ENCODE peak calls at places on chromosome X, in five cellular contexts. X is lung; T is left lung; Q is CD8-positive, alpha-beta T cell; N is heart left ventricle. P is an unnamed sample.

GRCh38 chrX:154529206-154529612 is 13.2 kb upstream of the FAM3A start:
- ATAC-seq in X (no peak), T (no peak), Q (no peak), N (no peak), P (no peak)

GRCh38 chrX:23855569-23855968 is 52.2 kb downstream of the APOO start:
- ATAC-seq in X (no peak), T (no peak), Q (no peak), N (peak; percentile 87), P (no peak)

GRCh38 chrX:22730542-22730941 is 269.2 kb upstream of the DDX53 start:
- ATAC-seq in X (no peak), T (no peak), Q (no peak), N (no peak), P (no peak)

GRCh38 chrX:88612870-88613329 is 134.1 kb upstream of the CPXCR1 start:
- ATAC-seq in X (no peak), T (no peak), Q (no peak), N (no peak), P (no peak)

GRCh38 chrX:7904557-7904956 is 22.7 kb downstream of the PNPLA4 start:
- ATAC-seq in X (no peak), T (no peak), Q (no peak), N (no peak), P (no peak)

GRCh38 chrX:69107231-69107739 is 58.0 kb downstream of the PJA1 start:
- ATAC-seq in X (peak; percentile 42), T (peak; percentile 67), Q (no peak), N (no peak), P (no peak)

GRCh38 chrX:45007598-45007997 is 134.6 kb downstream of the KDM6A start:
- ATAC-seq in X (no peak), T (no peak), Q (no peak), N (no peak), P (no peak)

GRCh38 chrX:66163849-66164401 is at the start of gene HEPH:
- ATAC-seq in X (no peak), T (peak; percentile 44), Q (no peak), N (peak; percentile 72), P (peak; percentile 55)

GRCh38 chrX:48834383-48834709 is 1.1 kb downstream of the PCSK1N start:
- ATAC-seq in X (no peak), T (no peak), Q (no peak), N (no peak), P (no peak)

DNA sequence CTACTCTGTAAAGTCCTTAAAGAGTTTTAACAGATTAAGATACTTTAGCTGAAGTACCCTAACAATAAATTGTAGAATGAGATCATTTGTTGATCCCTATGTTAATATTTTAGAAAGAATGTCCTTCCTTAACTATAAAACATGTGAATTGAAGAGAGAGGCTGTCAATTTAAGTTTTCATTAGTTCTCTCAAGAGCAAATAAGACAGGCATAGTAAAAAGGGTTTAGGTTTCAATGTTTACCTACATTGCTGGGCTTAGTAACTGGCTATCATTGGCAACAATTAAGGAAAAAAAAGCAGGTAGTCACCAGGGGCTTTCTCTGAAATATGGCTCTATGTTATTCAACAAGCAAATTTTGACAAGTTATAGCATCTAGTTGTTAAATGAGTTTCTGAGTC is 91.5 kb downstream of the ATRX start:
- ATAC-seq in X (no peak), T (no peak), Q (no peak), N (no peak), P (no peak)
- H3K36me3 ChIP-seq in X (peaks cover 3% of the 10 kb centered on the region), T (peaks cover 5% of the 10 kb centered on the region), Q (peaks cover 9% of the 10 kb centered on the region), N (peaks cover 30% of the 10 kb centered on the region), P (no peaks in the 10 kb centered on the region)

GRCh38 chrX:1182211-1182610 is 30.2 kb downstream of the CRLF2 start:
- ATAC-seq in X (no peak), T (no peak), Q (no peak), N (no peak), P (no peak)
- H3K9me3 ChIP-seq in X (no peaks in the 10 kb centered on the region), T (no peaks in the 10 kb centered on the region), Q (no peaks in the 10 kb centered on the region), N (no peaks in the 10 kb centered on the region), P (no peaks in the 10 kb centered on the region)

GRCh38 chrX:13761606-13762005 is 27.1 kb downstream of the OFD1 start:
- ATAC-seq in X (no peak), T (no peak), Q (no peak), N (no peak), P (no peak)

GRCh38 chrX:13764765-13765164 is 30.2 kb downstream of the OFD1 start:
- ATAC-seq in X (no peak), T (peak; percentile 47), Q (no peak), N (peak; percentile 29), P (no peak)

GRCh38 chrX:13764284-13764683 is 29.7 kb downstream of the OFD1 start:
- ATAC-seq in X (no peak), T (no peak), Q (no peak), N (no peak), P (no peak)

GRCh38 chrX:13762015-13762414 is 27.5 kb downstream of the OFD1 start:
- ATAC-seq in X (no peak), T (no peak), Q (no peak), N (no peak), P (no peak)

DNA sequence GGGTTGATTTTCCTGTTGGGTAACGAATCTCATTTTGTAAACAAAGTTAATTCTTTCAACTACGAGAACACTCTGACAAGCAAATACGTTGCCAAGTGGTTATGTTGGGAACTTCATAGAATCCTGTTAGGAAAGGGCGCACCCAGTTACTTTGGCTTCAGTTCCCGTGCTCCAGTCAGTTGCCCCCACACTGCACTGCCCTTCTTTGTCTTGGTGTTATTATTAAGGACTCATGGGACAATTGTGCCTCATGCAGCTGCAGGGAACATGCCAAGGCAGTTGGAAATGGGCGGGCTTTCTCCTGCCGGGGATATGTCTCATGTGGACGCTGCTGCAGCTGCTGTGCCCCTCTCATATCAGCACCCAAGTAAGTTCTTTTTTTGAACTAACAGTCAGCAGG is 28.9 kb downstream of the OFD1 start:
- ATAC-seq in X (no peak), T (no peak), Q (no peak), N (peak; percentile 80), P (peak; percentile 65)
- H3K36me3 ChIP-seq in X (peaks cover 16% of the 10 kb centered on the region), T (peaks cover 23% of the 10 kb centered on the region), Q (peaks cover 30% of the 10 kb centered on the region), N (peaks cover 57% of the 10 kb centered on the region), P (no peaks in the 10 kb centered on the region)

GRCh38 chrX:11998944-11999343 is 139.3 kb upstream of the FRMPD4 start:
- ATAC-seq in X (no peak), T (no peak), Q (no peak), N (no peak), P (no peak)

GRCh38 chrX:11996810-11997209 is 141.5 kb upstream of the FRMPD4 start:
- ATAC-seq in X (no peak), T (no peak), Q (no peak), N (no peak), P (no peak)
- H3K9me3 ChIP-seq in X (no peaks in the 10 kb centered on the region), T (no peaks in the 10 kb centered on the region), Q (no peaks in the 10 kb centered on the region), N (no peaks in the 10 kb centered on the region), P (no peaks in the 10 kb centered on the region)

DNA sequence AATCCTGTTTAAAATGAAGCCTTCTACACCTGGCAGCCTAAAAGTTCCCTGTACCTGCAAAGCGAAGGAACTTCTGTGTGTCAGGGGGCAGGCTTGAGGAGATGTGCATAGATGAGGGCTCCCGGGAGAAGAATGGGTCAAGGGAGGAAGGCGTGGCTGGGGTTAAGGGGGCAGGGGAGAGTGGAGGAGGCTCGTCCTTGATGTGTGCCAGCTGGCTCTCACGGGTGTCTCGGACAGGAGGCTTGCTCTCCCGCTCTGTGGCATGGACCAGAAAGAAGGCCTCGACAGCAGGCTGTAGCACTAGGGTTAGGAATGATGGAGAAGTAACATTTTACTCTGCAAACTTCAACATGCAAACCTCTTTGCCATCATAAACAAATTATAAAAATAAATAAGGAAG is 104.6 kb upstream of the HSD17B10 start:
- ATAC-seq in X (no peak), T (no peak), Q (no peak), N (no peak), P (no peak)
- H3K36me3 ChIP-seq in X (peaks cover 55% of the 10 kb centered on the region), T (peaks cover 98% of the 10 kb centered on the region), Q (peaks cover 49% of the 10 kb centered on the region), N (peaks cover 94% of the 10 kb centered on the region), P (no peaks in the 10 kb centered on the region)

GRCh38 chrX:54748626-54749025 is 49.4 kb downstream of the ITIH6 start:
- ATAC-seq in X (no peak), T (no peak), Q (no peak), N (no peak), P (no peak)

GRCh38 chrX:54745676-54746075 is 52.4 kb downstream of the ITIH6 start:
- ATAC-seq in X (no peak), T (no peak), Q (no peak), N (no peak), P (no peak)

GRCh38 chrX:54746928-54747327 is 51.1 kb downstream of the ITIH6 start:
- ATAC-seq in X (no peak), T (no peak), Q (no peak), N (no peak), P (no peak)

DNA sequence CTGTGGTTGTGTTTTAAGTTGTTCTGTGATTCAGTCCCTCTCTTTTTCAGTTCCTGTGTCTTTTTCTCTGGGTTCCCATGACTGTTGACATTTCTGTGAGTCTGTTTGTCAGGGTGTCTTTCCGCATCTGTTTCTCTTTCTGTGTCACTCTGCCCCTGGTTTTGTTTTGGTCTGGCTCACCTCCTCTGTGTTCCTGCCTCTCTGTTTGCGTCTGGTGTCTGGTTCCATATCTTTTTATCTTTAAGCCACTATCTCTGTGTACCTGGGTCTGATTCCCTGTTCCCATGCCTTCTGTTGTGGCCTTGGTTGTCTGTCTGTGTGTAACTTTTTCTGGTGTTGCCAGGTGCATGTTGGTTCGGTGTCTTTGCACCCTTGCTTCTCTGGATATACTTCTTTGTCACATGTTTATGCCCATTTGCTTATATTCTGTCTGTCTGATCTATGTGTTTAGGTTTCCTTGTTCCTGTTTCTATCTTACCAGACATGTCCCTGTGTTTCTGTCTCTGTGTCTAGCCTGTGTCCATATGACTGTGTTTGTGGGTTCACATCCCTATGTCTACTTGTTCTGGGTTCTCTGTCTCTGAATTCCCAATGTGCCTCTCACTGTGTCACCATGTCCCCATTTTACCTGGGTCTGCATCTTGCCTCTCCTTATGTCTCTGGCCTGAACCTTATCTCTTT is 50.2 kb downstream of the ITIH6 start:
- ATAC-seq in X (no peak), T (no peak), Q (no peak), N (no peak), P (no peak)
- H3K9me3 ChIP-seq in X (peaks cover 5% of the 10 kb centered on the region), T (no peaks in the 10 kb centered on the region), Q (no peaks in the 10 kb centered on the region), N (no peaks in the 10 kb centered on the region), P (no peaks in the 10 kb centered on the region)